ENCODE peak calls at places on chromosomes 7 and 10, in eight cellular contexts. O, F, R, B, V, J, W and Y are unnamed samples.

GRCh38 chr7:70580161-70580560 is 551.8 kb upstream of the GALNT17 start:
- DNase-seq in O (no peak), F (no peak), R (no peak), B (no peak), V (no peak), J (no peak), W (no peak), Y (no peak)

GRCh38 chr7:70384891-70385290 is 747.1 kb upstream of the GALNT17 start:
- DNase-seq in O (peak), F (peak), R (no peak), B (no peak), V (no peak), J (no peak), W (no peak), Y (no peak)

GRCh38 chr10:34187201-34187600 is 627.9 kb downstream of the PARD3 start:
- DNase-seq in O (peak), F (peak), R (no peak), B (no peak), V (no peak), J (no peak), W (no peak), Y (no peak)

GRCh38 chr7:40583653-40584424 is 449.0 kb downstream of the SUGCT start:
- DNase-seq in O (no peak), F (no peak), R (no peak), B (no peak), V (no peak), J (no peak), W (no peak), Y (no peak)

GRCh38 chr7:130930260-130930659 is 196.3 kb upstream of the KLF14 start:
- DNase-seq in O (peak), F (no peak), R (peak), B (no peak), V (no peak), J (no peak), W (peak), Y (no peak)

GRCh38 chr7:136870799-136871487 is 2.5 kb downstream of the CHRM2 start:
- DNase-seq in O (no peak), F (no peak), R (peak), B (peak), V (no peak), J (no peak), W (no peak), Y (peak)

GRCh38 chr7:51823437-51823836 is 506.8 kb upstream of the COBL start:
- DNase-seq in O (no peak), F (no peak), R (no peak), B (no peak), V (no peak), J (no peak), W (no peak), Y (no peak)

GRCh38 chr7:93799750-93800357 is 90.7 kb downstream of the TFPI2 start:
- DNase-seq in O (peak), F (peak), R (no peak), B (peak), V (no peak), J (no peak), W (no peak), Y (peak)

GRCh38 chr10:61774031-61774430 is 111.3 kb downstream of the CABCOCO1 start:
- DNase-seq in O (no peak), F (no peak), R (no peak), B (no peak), V (no peak), J (no peak), W (no peak), Y (no peak)